ENCODE peak calls at places on chromosomes 13 and 19, in four cellular contexts. W is heart left ventricle, D is uterus, M is T-helper 1 cell. G is an unnamed sample.

GRCh38 chr13:99211421-99212035 is 10.9 kb downstream of the UBAC2 start:
- DNase-seq in M (no peak), W (no peak), D (no peak), G (no peak)

GRCh38 chr13:42215578-42216421 is 56.2 kb upstream of the AKAP11 start:
- DNase-seq in D (no peak), M (peak), W (no peak), G (no peak)

GRCh38 chr13:99908129-99908805 is 63.3 kb downstream of the ZIC5 start:
- DNase-seq in W (no peak), M (no peak), D (no peak), G (no peak)

GRCh38 chr19:1618157-1619093 is 13.2 kb upstream of the UQCR11 start:
- DNase-seq in M (peak), W (no peak), D (no peak), G (no peak)

GRCh38 chr19:19434483-19435045 is 29.1 kb downstream of the GATAD2A start:
- DNase-seq in M (no peak), D (peak), W (peak), G (no peak)

GRCh38 chr19:1307320-1307719 is 21.6 kb downstream of the EFNA2 start:
- DNase-seq in W (no peak), M (no peak), D (no peak), G (no peak)

GRCh38 chr19:30536975-30537374 is 164.8 kb downstream of the ZNF536 start:
- DNase-seq in D (no peak), M (no peak), W (no peak), G (no peak)

GRCh38 chr13:27406178-27406939 is 18.1 kb upstream of the GTF3A start:
- DNase-seq in W (no peak), D (no peak), M (peak), G (no peak)

GRCh38 chr13:45925151-45925550 is 73.6 kb upstream of the SIAH3 start:
- DNase-seq in W (no peak), M (no peak), D (no peak), G (no peak)

G was measured in Right ventricle myocardium superior.